ENCODE peak calls at places on chromosomes 5 and 9, in ten cellular contexts. Y is heart left ventricle, T is adrenal gland, L is AG10803, S is Peyer's patch, G is astrocyte of the spinal cord, D is brain microvascular endothelial cell, C is uterus, V is IMR-90, W is GM12865. X is an unnamed sample.
A peak's percentile ranks its signal among the peaks of the same experiment; 100 is the strongest.

GRCh38 chr9:107363511-107364182 is 80.6 kb downstream of the RAD23B start:
- DNase-seq in Y (no peak), T (no peak), L (no peak), S (no peak), G (no peak), D (no peak), C (no peak), V (no peak), W (no peak), X (no peak)

GRCh38 chr5:64570395-64570996 is 64.7 kb downstream of the RGS7BP start:
- DNase-seq in Y (no peak), T (no peak), L (no peak), S (no peak), G (no peak), D (no peak), C (no peak), V (no peak), W (no peak), X (no peak)

GRCh38 chr9:93116049-93116961 is 17.7 kb downstream of the NINJ1 start:
- DNase-seq in Y (peak; percentile 82), T (peak; percentile 97), L (peak; percentile 75), S (peak; percentile 33), G (no peak), D (no peak), C (peak; percentile 60), V (peak; percentile 72), W (no peak), X (peak; percentile 65)

GRCh38 chr5:98016771-98017170 is 756.7 kb upstream of the RGMB start:
- DNase-seq in Y (no peak), T (no peak), L (peak; percentile 6), S (no peak), G (no peak), D (no peak), C (no peak), V (peak; percentile 41), W (no peak), X (peak; percentile 29)

GRCh38 chr5:30040483-30041116 is 1152.9 kb upstream of the CDH6 start:
- DNase-seq in Y (no peak), T (peak; percentile 36), L (peak; percentile 22), S (no peak), G (peak; percentile 83), D (peak; percentile 73), C (no peak), V (peak; percentile 31), W (peak; percentile 59), X (peak; percentile 77)

GRCh38 chr5:1882337-1883119 is at the start of gene IRX4:
- DNase-seq in Y (peak; percentile 27), T (peak; percentile 3), L (no peak), S (no peak), G (no peak), D (no peak), C (no peak), V (peak; percentile 20), W (no peak), X (peak; percentile 15)

GRCh38 chr9:76654051-76654461 is 110.2 kb upstream of the PCA3 start:
- DNase-seq in Y (no peak), T (no peak), L (peak; percentile 88), S (no peak), G (no peak), D (no peak), C (no peak), V (no peak), W (no peak), X (peak; percentile 61)

GRCh38 chr9:121862371-121862970 is 211.0 kb downstream of the DAB2IP start:
- DNase-seq in Y (no peak), T (no peak), L (no peak), S (peak; percentile 6), G (no peak), D (no peak), C (no peak), V (no peak), W (no peak), X (no peak)

DNA sequence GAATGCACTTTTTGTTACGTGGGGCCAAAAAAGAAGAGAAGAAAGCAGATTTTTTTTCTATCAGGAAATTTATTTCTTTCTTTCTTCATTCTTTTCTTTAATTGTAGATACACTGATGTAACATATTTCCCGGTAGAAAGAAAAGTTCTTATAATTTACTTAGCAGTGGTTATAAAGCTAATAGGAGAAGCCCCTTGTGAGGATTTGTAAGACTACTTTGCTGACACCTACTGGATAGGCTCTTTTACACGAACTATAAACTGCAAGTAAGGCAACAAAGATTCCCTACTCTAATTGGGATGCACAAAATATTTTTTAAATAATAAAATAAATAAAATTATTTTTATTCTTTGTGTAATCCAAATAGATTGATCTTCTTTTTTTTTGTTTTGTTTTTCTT is 284.4 kb downstream of the DNAH5 start:
- DNase-seq in Y (no peak), T (no peak), L (peak; percentile 42), S (no peak), G (peak; percentile 41), D (no peak), C (no peak), V (peak; percentile 70), W (no peak), X (peak; percentile 0)
- TF ChIP-seq CTCF in Y (no peak), T (no peak), L (peak; percentile 37), S (no peak), G (peak; percentile 10), D (peak; percentile 36), C (no peak), V (peak; percentile 40), W (no peak), X (no peak)

GRCh38 chr9:113522858-113523257 is 59.3 kb downstream of the RGS3 start:
- DNase-seq in Y (no peak), T (no peak), L (no peak), S (no peak), G (no peak), D (no peak), C (no peak), V (no peak), W (no peak), X (no peak)

GRCh38 chr9:113521693-113522260 is 58.2 kb downstream of the RGS3 start:
- DNase-seq in Y (no peak), T (no peak), L (no peak), S (no peak), G (no peak), D (no peak), C (no peak), V (no peak), W (no peak), X (no peak)

GRCh38 chr9:113522419-113522818 is 58.9 kb downstream of the RGS3 start:
- DNase-seq in Y (no peak), T (no peak), L (no peak), S (no peak), G (no peak), D (no peak), C (no peak), V (no peak), W (no peak), X (no peak)

GRCh38 chr9:113519401-113520108 is 56.0 kb downstream of the RGS3 start:
- DNase-seq in Y (no peak), T (no peak), L (no peak), S (no peak), G (peak; percentile 66), D (no peak), C (no peak), V (peak; percentile 29), W (no peak), X (peak; percentile 8)

DNA sequence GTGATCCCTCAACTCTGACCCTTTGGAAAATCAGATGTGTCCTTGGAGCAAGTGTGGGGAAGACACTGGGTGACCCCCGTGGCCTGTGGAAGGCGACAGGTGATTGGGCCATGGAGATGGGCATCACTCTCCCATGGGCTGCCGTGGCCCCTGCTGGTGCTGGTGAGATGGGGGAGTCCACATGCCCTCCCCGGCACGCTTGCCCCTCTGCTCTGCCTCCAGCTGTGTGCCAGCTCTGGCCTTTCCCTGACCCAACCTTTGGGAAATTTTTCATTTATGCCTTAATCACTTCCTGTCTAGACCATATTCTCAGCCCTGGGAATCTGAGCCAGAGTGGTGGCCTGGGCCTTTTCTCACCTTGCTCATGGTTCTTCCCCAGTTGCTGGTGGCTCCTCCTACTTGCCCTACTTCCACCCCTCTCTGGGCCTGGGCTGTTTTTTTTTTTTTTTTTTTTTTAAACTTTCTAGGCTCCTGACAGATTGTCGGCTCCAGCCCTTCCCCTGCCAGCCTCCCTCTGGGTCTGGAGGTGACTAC is 56.6 kb downstream of the RGS3 start:
- DNase-seq in Y (no peak), T (no peak), L (no peak), S (no peak), G (peak; percentile 41), D (peak; percentile 73), C (no peak), V (peak; percentile 20), W (peak; percentile 69), X (peak; percentile 31)
- H3K4me3 ChIP-seq in Y (no peak overlapping the region), T (no peak overlapping the region), L (no peak overlapping the region), S (no peak overlapping the region), G (no peak overlapping the region), D (no peak overlapping the region), C (no peak overlapping the region), V (no peak overlapping the region), W (peak overlapping the region; percentile 65), X (no peak overlapping the region)

GRCh38 chr9:124886461-124886860 is 24.5 kb downstream of the ARPC5L start:
- DNase-seq in Y (no peak), T (no peak), L (no peak), S (no peak), G (no peak), D (no peak), C (no peak), V (no peak), W (no peak), X (no peak)

GRCh38 chr9:124887832-124888231 is 25.9 kb downstream of the ARPC5L start:
- DNase-seq in Y (no peak), T (no peak), L (no peak), S (no peak), G (no peak), D (no peak), C (no peak), V (no peak), W (no peak), X (no peak)

GRCh38 chr9:124884376-124884775 is 22.4 kb downstream of the ARPC5L start:
- DNase-seq in Y (no peak), T (no peak), L (no peak), S (no peak), G (peak; percentile 37), D (no peak), C (no peak), V (no peak), W (no peak), X (no peak)

GRCh38 chr9:124886866-124887492 is 25.0 kb downstream of the ARPC5L start:
- DNase-seq in Y (no peak), T (no peak), L (no peak), S (no peak), G (no peak), D (no peak), C (no peak), V (no peak), W (peak; percentile 25), X (no peak)

DNA sequence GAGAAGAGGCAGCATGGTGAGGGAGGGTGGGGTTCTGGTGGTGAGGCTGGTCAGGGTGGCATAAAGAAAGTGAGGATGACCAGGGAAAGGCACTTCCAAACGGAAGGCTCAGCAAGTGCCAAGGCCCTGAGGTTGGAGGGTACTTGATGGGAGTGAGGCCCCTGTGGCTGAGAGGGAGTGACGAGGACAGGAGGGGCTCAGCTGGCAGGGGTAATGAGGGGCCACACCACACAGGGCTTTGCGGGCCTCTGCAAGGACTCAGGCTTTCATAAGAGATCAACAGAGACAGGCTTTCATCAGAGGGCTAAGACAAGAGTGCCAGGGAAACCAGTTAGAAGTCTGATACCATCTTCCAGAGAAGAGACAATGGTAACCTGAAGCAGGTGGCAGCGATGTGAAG is 23.6 kb downstream of the ARPC5L start:
- DNase-seq in Y (no peak), T (no peak), L (no peak), S (no peak), G (no peak), D (no peak), C (no peak), V (no peak), W (no peak), X (no peak)
- TF ChIP-seq CTCF in Y (no peak), T (no peak), L (no peak), S (no peak), G (no peak), D (no peak), C (no peak), V (no peak), W (no peak), X (no peak)

GRCh38 chr5:141865406-141865805 is 12.8 kb downstream of the PCDH1 start:
- DNase-seq in Y (no peak), T (no peak), L (no peak), S (no peak), G (no peak), D (no peak), C (no peak), V (no peak), W (no peak), X (no peak)
- H3K4me3 ChIP-seq in Y (no peak overlapping the region), T (no peak overlapping the region), L (no peak overlapping the region), S (no peak overlapping the region), G (no peak overlapping the region), D (no peak overlapping the region), C (no peak overlapping the region), V (no peak overlapping the region), W (no peak overlapping the region), X (no peak overlapping the region)